ENCODE peak calls at places on chromosomes 16 and 17, in nine cellular contexts. Y is left ventricle myocardium inferior; X is upper lobe of right lung; Z is CD8-positive, alpha-beta memory T cell; L is prostate gland; S is aorta; B is uterus; G is PC-3; U is neuronal stem cell. F is an unnamed sample. For H3K36me3, H3K27me3 and H3K9me3, the result is how much of the 10 kb centered on the place peaks cover.

GRCh38 chr17:81241648-81242420 is 2.7 kb downstream of the NDUFAF8 start:
- DNase-seq in Y (no peak), X (no peak), Z (peak), L (peak), S (no peak), B (peak), G (peak), U (peak), F (peak)

GRCh38 chr17:41415833-41416335 is 8.5 kb downstream of the KRT37 start:
- DNase-seq in Y (no peak), X (no peak), Z (no peak), L (no peak), S (no peak), B (peak), G (no peak), U (no peak), F (no peak)

GRCh38 chr16:89842471-89843408 is 14.5 kb downstream of the SPIRE2 start:
- DNase-seq in Y (no peak), X (no peak), Z (no peak), L (no peak), S (no peak), B (no peak), G (peak), U (no peak), F (no peak)

GRCh38 chr17:59561042-59561441 is 4.4 kb upstream of the DHX40 start:
- DNase-seq in Y (no peak), X (no peak), Z (no peak), L (no peak), S (no peak), B (no peak), G (peak), U (no peak), F (no peak)

GRCh38 chr16:53566568-53566967 is 63.6 kb upstream of the AKTIP start:
- DNase-seq in Y (no peak), X (no peak), Z (no peak), L (no peak), S (no peak), B (no peak), G (no peak), U (no peak), F (no peak)

GRCh38 chr17:1110844-1111598 is 68.8 kb downstream of the ABR start:
- DNase-seq in Y (peak), X (peak), Z (no peak), L (no peak), S (peak), B (peak), G (peak), U (no peak), F (peak)

GRCh38 chr16:66293932-66294331 is 72.6 kb upstream of the CDH5 start:
- DNase-seq in Y (no peak), X (no peak), Z (no peak), L (no peak), S (no peak), B (no peak), G (no peak), U (no peak), F (no peak)

GRCh38 chr17:41367426-41368075 is 2.1 kb downstream of the KRT33B start:
- DNase-seq in Y (no peak), X (no peak), Z (no peak), L (no peak), S (no peak), B (no peak), G (peak), U (no peak), F (no peak)

GRCh38 chr17:50529849-50530248 is 2.7 kb upstream of the EPN3 start:
- DNase-seq in Y (no peak), X (no peak), Z (no peak), L (no peak), S (no peak), B (no peak), G (no peak), U (no peak), F (no peak)

GRCh38 chr16:75258807-75259141 is 7.3 kb upstream of the BCAR1 start:
- DNase-seq in Y (no peak), X (no peak), Z (no peak), L (no peak), S (peak), B (peak), G (no peak), U (no peak), F (no peak)

GRCh38 chr17:77371888-77372443 is 231.2 kb downstream of the SEC14L1 start:
- DNase-seq in Y (peak), X (peak), Z (no peak), L (no peak), S (peak), B (peak), G (no peak), U (no peak), F (no peak)

GRCh38 chr16:79261461-79261860 is 339.1 kb downstream of the MAF start:
- DNase-seq in Y (peak), X (peak), Z (peak), L (no peak), S (peak), B (no peak), G (no peak), U (peak), F (peak)

GRCh38 chr17:8447816-8448215 is 12.1 kb downstream of the NDEL1 start:
- DNase-seq in Y (no peak), X (no peak), Z (no peak), L (no peak), S (no peak), B (no peak), G (no peak), U (no peak), F (no peak)

GRCh38 chr17:42198897-42199296 is 4.6 kb upstream of the GHDC start:
- DNase-seq in Y (no peak), X (no peak), Z (no peak), L (no peak), S (no peak), B (no peak), G (no peak), U (no peak), F (no peak)

GRCh38 chr17:73156166-73156840 is 8.5 kb upstream of the SSTR2 start:
- DNase-seq in Y (peak), X (peak), Z (peak), L (peak), S (peak), B (peak), G (peak), U (peak), F (peak)

GRCh38 chr17:62100050-62100449 is 35.0 kb upstream of the MED13 start:
- DNase-seq in Y (no peak), X (no peak), Z (no peak), L (no peak), S (no peak), B (no peak), G (no peak), U (no peak), F (no peak)

GRCh38 chr17:75869282-75870141 is 8.9 kb downstream of the TRIM47 start:
- DNase-seq in Y (peak), X (no peak), Z (no peak), L (no peak), S (peak), B (no peak), G (no peak), U (no peak), F (peak)

GRCh38 chr16:69564845-69565610 is 738 bp upstream of the NFAT5 start:
- DNase-seq in Y (no peak), X (no peak), Z (no peak), L (no peak), S (no peak), B (no peak), G (no peak), U (no peak), F (no peak)

GRCh38 chr16:63363738-63364137 is 1327.5 kb upstream of the CDH8 start:
- DNase-seq in Y (no peak), X (no peak), Z (no peak), L (no peak), S (no peak), B (no peak), G (no peak), U (no peak), F (no peak)

GRCh38 chr17:28953444-28954118 is 2.3 kb upstream of the PHF12 start:
- DNase-seq in Y (no peak), X (no peak), Z (peak), L (peak), S (peak), B (peak), G (peak), U (peak), F (no peak)

GRCh38 chr17:14301279-14301760 is 439 bp downstream of the HS3ST3B1 start:
- DNase-seq in Y (peak), X (no peak), Z (no peak), L (no peak), S (no peak), B (no peak), G (no peak), U (no peak), F (no peak)

GRCh38 chr17:72592242-72592966 is 471.6 kb downstream of the SOX9 start:
- DNase-seq in Y (peak), X (peak), Z (peak), L (peak), S (peak), B (no peak), G (peak), U (peak), F (peak)

GRCh38 chr16:31224092-31224955 is 7.4 kb upstream of the PYDC1 start:
- DNase-seq in Y (no peak), X (no peak), Z (no peak), L (no peak), S (peak), B (no peak), G (no peak), U (no peak), F (no peak)

GRCh38 chr17:78120537-78120936 is 8.0 kb downstream of the TMC6 start:
- DNase-seq in Y (no peak), X (no peak), Z (no peak), L (no peak), S (no peak), B (no peak), G (no peak), U (no peak), F (no peak)

GRCh38 chr17:47254403-47254943 is 846 bp downstream of the ITGB3 start:
- DNase-seq in Y (no peak), X (no peak), Z (no peak), L (no peak), S (no peak), B (no peak), G (no peak), U (no peak), F (no peak)

GRCh38 chr16:78562650-78563049 is 463.2 kb downstream of the WWOX start:
- DNase-seq in Y (no peak), X (no peak), Z (no peak), L (no peak), S (no peak), B (no peak), G (no peak), U (no peak), F (no peak)

GRCh38 chr17:30600830-30601494 is 123.8 kb downstream of the GOSR1 start:
- DNase-seq in Y (no peak), X (peak), Z (no peak), L (no peak), S (peak), B (no peak), G (peak), U (peak), F (no peak)

GRCh38 chr16:28524544-28525179 is 14.1 kb downstream of the NUPR1 start:
- DNase-seq in Y (no peak), X (no peak), Z (no peak), L (no peak), S (no peak), B (no peak), G (no peak), U (no peak), F (no peak)

GRCh38 chr16:122342-122741 is 16.1 kb downstream of the NPRL3 start:
- DNase-seq in Y (no peak), X (no peak), Z (no peak), L (no peak), S (no peak), B (no peak), G (no peak), U (no peak), F (no peak)

GRCh38 chr17:47197821-47198220 is 8.7 kb upstream of the CDC27 start:
- DNase-seq in Y (no peak), X (no peak), Z (no peak), L (no peak), S (no peak), B (no peak), G (no peak), U (no peak), F (no peak)

GRCh38 chr17:76506408-76507328 is 5.4 kb upstream of the RHBDF2 start:
- DNase-seq in Y (peak), X (peak), Z (peak), L (peak), S (peak), B (peak), G (peak), U (peak), F (peak)

GRCh38 chr16:72786606-72787005 is 261.3 kb downstream of the ZFHX3 start:
- DNase-seq in Y (no peak), X (no peak), Z (no peak), L (no peak), S (no peak), B (no peak), G (no peak), U (no peak), F (no peak)

GRCh38 chr16:72783716-72784320 is 264.1 kb downstream of the ZFHX3 start:
- DNase-seq in Y (no peak), X (no peak), Z (no peak), L (no peak), S (no peak), B (no peak), G (peak), U (no peak), F (no peak)

GRCh38 chr16:72787130-72787518 is 260.8 kb downstream of the ZFHX3 start:
- DNase-seq in Y (no peak), X (no peak), Z (no peak), L (no peak), S (no peak), B (no peak), G (no peak), U (no peak), F (no peak)

GRCh38 chr16:72787519-72788268 is 260.2 kb downstream of the ZFHX3 start:
- DNase-seq in Y (peak), X (peak), Z (peak), L (peak), S (peak), B (peak), G (peak), U (peak), F (peak)

GRCh38 chr16:72785886-72786285 is 262.0 kb downstream of the ZFHX3 start:
- DNase-seq in Y (no peak), X (no peak), Z (no peak), L (no peak), S (no peak), B (no peak), G (no peak), U (no peak), F (no peak)
- H3K36me3 ChIP-seq in Y (under half), X (under half), Z (under half), L (under half), S (under half), B (under half), G (under half), U (under half), F (under half)

GRCh38 chr16:1276580-1276878 is 20.7 kb downstream of the TPSD1 start:
- DNase-seq in Y (no peak), X (no peak), Z (no peak), L (no peak), S (no peak), B (no peak), G (no peak), U (no peak), F (no peak)
- H3K27me3 ChIP-seq in Y (half or more), X (under half), Z (under half), L (under half), S (under half), B (under half), G (under half), U (under half), F (half or more)

GRCh38 chr16:3295209-3295608 is 10.0 kb downstream of the TIGD7 start:
- DNase-seq in Y (no peak), X (no peak), Z (no peak), L (no peak), S (no peak), B (no peak), G (no peak), U (no peak), F (no peak)
- H3K9me3 ChIP-seq in Y (half or more), X (half or more), Z (under half), L (under half), S (under half), B (half or more), G (under half), U (half or more), F (half or more)

DNA sequence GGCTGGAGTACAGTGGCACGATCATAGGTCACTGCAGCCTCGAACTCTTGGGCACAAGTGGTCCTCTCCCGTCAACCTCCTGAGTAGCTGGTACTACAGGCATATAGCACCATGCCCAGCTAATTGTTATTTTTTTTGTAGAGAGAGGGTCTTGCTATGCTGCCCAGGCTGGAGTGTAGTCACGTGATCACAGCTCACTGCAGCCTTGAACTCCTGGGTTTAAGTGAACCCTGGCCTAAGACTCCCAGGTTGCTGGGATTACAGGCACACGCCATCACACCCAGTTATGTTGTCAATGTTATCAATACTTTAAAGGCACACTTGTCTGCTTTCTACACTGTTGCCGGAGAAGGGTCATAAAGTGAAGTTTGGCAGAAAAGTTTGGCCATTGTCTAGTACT is 22.0 kb upstream of the LASP1NB start:
- DNase-seq in Y (no peak), X (no peak), Z (no peak), L (no peak), S (no peak), B (no peak), G (no peak), U (no peak), F (no peak)
- H3K36me3 ChIP-seq in Y (under half), X (half or more), Z (under half), L (under half), S (under half), B (under half), G (under half), U (under half), F (under half)